ENCODE peak calls at places on chromosomes 1 and 21, in nine cellular contexts. One of them, this sample, is unnamed.

GRCh38 chr21:30146558-30147282 is 19.9 kb downstream of the CLDN17 start:
- DNase-seq in T1000: no peak
- DNase-seq in GOT3: no peak
- DNase-seq in AG08396: no peak
- DNase-seq in EL: no peak
- DNase-seq in left colon: no peak
- DNase-seq in brain microvascular endothelial cell: no peak
- DNase-seq in lower leg skin: peak
- DNase-seq in GM06990: no peak
- DNase-seq in this sample: no peak

GRCh38 chr1:56330400-56331026 is 248.8 kb downstream of the PLPP3 start:
- DNase-seq in T1000: no peak
- DNase-seq in AG08396: no peak
- DNase-seq in GOT3: no peak
- DNase-seq in left colon: no peak
- DNase-seq in lower leg skin: no peak
- DNase-seq in brain microvascular endothelial cell: peak
- DNase-seq in GM06990: peak
- DNase-seq in EL: peak
- DNase-seq in this sample: peak

GRCh38 chr1:19814681-19815503 is at the start of gene RNF186:
- DNase-seq in GM06990: no peak
- DNase-seq in brain microvascular endothelial cell: no peak
- DNase-seq in GOT3: no peak
- DNase-seq in T1000: no peak
- DNase-seq in lower leg skin: no peak
- DNase-seq in left colon: peak
- DNase-seq in AG08396: no peak
- DNase-seq in EL: no peak
- DNase-seq in this sample: no peak

GRCh38 chr21:21165063-21165645 is 166.9 kb downstream of the NCAM2 start:
- DNase-seq in lower leg skin: no peak
- DNase-seq in GM06990: no peak
- DNase-seq in T1000: no peak
- DNase-seq in brain microvascular endothelial cell: peak
- DNase-seq in left colon: no peak
- DNase-seq in GOT3: no peak
- DNase-seq in EL: peak
- DNase-seq in AG08396: peak
- DNase-seq in this sample: peak

GRCh38 chr1:160550572-160551034 is 27.5 kb upstream of the SLAMF6 start:
- DNase-seq in GOT3: no peak
- DNase-seq in GM06990: no peak
- DNase-seq in lower leg skin: no peak
- DNase-seq in AG08396: no peak
- DNase-seq in left colon: no peak
- DNase-seq in EL: no peak
- DNase-seq in brain microvascular endothelial cell: no peak
- DNase-seq in T1000: no peak
- DNase-seq in this sample: no peak

GRCh38 chr1:89566761-89567174 is 42.1 kb downstream of the LRRC8B start:
- DNase-seq in brain microvascular endothelial cell: no peak
- DNase-seq in T1000: no peak
- DNase-seq in lower leg skin: no peak
- DNase-seq in GOT3: no peak
- DNase-seq in AG08396: no peak
- DNase-seq in left colon: peak
- DNase-seq in GM06990: no peak
- DNase-seq in EL: no peak
- DNase-seq in this sample: peak

GRCh38 chr1:150364231-150365003 is 470 bp downstream of the RPRD2 start:
- DNase-seq in EL: peak
- DNase-seq in T1000: peak
- DNase-seq in GM06990: peak
- DNase-seq in lower leg skin: peak
- DNase-seq in left colon: peak
- DNase-seq in brain microvascular endothelial cell: peak
- DNase-seq in AG08396: peak
- DNase-seq in GOT3: peak
- DNase-seq in this sample: peak

GRCh38 chr1:7389201-7389785 is 381.8 kb upstream of the VAMP3 start:
- DNase-seq in brain microvascular endothelial cell: peak
- DNase-seq in AG08396: no peak
- DNase-seq in GM06990: no peak
- DNase-seq in left colon: no peak
- DNase-seq in lower leg skin: peak
- DNase-seq in GOT3: no peak
- DNase-seq in T1000: peak
- DNase-seq in EL: no peak
- DNase-seq in this sample: no peak

GRCh38 chr1:39840507-39840906 is 42.8 kb downstream of the TRIT1 start:
- DNase-seq in lower leg skin: no peak
- DNase-seq in GOT3: no peak
- DNase-seq in brain microvascular endothelial cell: no peak
- DNase-seq in EL: no peak
- DNase-seq in left colon: no peak
- DNase-seq in AG08396: no peak
- DNase-seq in T1000: no peak
- DNase-seq in GM06990: no peak
- DNase-seq in this sample: no peak

GRCh38 chr1:213570487-213570886 is 417.3 kb upstream of the PROX1 start:
- DNase-seq in EL: peak
- DNase-seq in AG08396: no peak
- DNase-seq in GM06990: no peak
- DNase-seq in brain microvascular endothelial cell: no peak
- DNase-seq in T1000: no peak
- DNase-seq in left colon: no peak
- DNase-seq in GOT3: no peak
- DNase-seq in lower leg skin: no peak
- DNase-seq in this sample: no peak

GRCh38 chr1:209291715-209292114 is 291.8 kb upstream of the CAMK1G start:
- DNase-seq in T1000: no peak
- DNase-seq in lower leg skin: no peak
- DNase-seq in left colon: no peak
- DNase-seq in EL: peak
- DNase-seq in GOT3: no peak
- DNase-seq in brain microvascular endothelial cell: no peak
- DNase-seq in GM06990: no peak
- DNase-seq in AG08396: no peak
- DNase-seq in this sample: no peak

GRCh38 chr1:237664327-237664726 is 226.4 kb downstream of the ZP4 start:
- DNase-seq in EL: no peak
- DNase-seq in GOT3: no peak
- DNase-seq in GM06990: no peak
- DNase-seq in T1000: no peak
- DNase-seq in left colon: no peak
- DNase-seq in AG08396: no peak
- DNase-seq in brain microvascular endothelial cell: no peak
- DNase-seq in lower leg skin: no peak
- DNase-seq in this sample: no peak

GRCh38 chr1:205147191-205147590 is 25.4 kb upstream of the RBBP5 start:
- DNase-seq in T1000: no peak
- DNase-seq in brain microvascular endothelial cell: peak
- DNase-seq in lower leg skin: no peak
- DNase-seq in GM06990: no peak
- DNase-seq in left colon: no peak
- DNase-seq in EL: peak
- DNase-seq in AG08396: peak
- DNase-seq in GOT3: no peak
- DNase-seq in this sample: peak

GRCh38 chr1:210882414-210883221 is 251.3 kb downstream of the KCNH1 start:
- DNase-seq in brain microvascular endothelial cell: peak
- DNase-seq in AG08396: no peak
- DNase-seq in EL: peak
- DNase-seq in left colon: no peak
- DNase-seq in GOT3: no peak
- DNase-seq in T1000: no peak
- DNase-seq in lower leg skin: no peak
- DNase-seq in GM06990: no peak
- DNase-seq in this sample: peak

GRCh38 chr1:34926894-34927293 is 2.6 kb downstream of the DLGAP3 start:
- DNase-seq in T1000: no peak
- DNase-seq in AG08396: no peak
- DNase-seq in GOT3: no peak
- DNase-seq in brain microvascular endothelial cell: no peak
- DNase-seq in left colon: no peak
- DNase-seq in lower leg skin: no peak
- DNase-seq in EL: no peak
- DNase-seq in GM06990: no peak
- DNase-seq in this sample: no peak

GRCh38 chr21:30227633-30228404 is 11.9 kb upstream of the CLDN8 start:
- DNase-seq in EL: no peak
- DNase-seq in AG08396: no peak
- DNase-seq in T1000: peak
- DNase-seq in GOT3: peak
- DNase-seq in left colon: peak
- DNase-seq in GM06990: no peak
- DNase-seq in lower leg skin: peak
- DNase-seq in brain microvascular endothelial cell: peak
- DNase-seq in this sample: peak

GRCh38 chr1:19828546-19828945 is 13.5 kb upstream of the RNF186 start:
- DNase-seq in brain microvascular endothelial cell: peak
- DNase-seq in left colon: no peak
- DNase-seq in EL: peak
- DNase-seq in T1000: no peak
- DNase-seq in AG08396: no peak
- DNase-seq in GOT3: no peak
- DNase-seq in GM06990: no peak
- DNase-seq in lower leg skin: no peak
- DNase-seq in this sample: peak

GRCh38 chr1:200483491-200484143 is 73.8 kb upstream of the ZNF281 start:
- DNase-seq in AG08396: peak
- DNase-seq in T1000: peak
- DNase-seq in EL: peak
- DNase-seq in GM06990: peak
- DNase-seq in brain microvascular endothelial cell: peak
- DNase-seq in lower leg skin: peak
- DNase-seq in GOT3: peak
- DNase-seq in left colon: no peak
- DNase-seq in this sample: peak

GRCh38 chr1:209411491-209411929 is 172.0 kb upstream of the CAMK1G start:
- DNase-seq in GM06990: no peak
- DNase-seq in lower leg skin: peak
- DNase-seq in T1000: no peak
- DNase-seq in GOT3: no peak
- DNase-seq in brain microvascular endothelial cell: peak
- DNase-seq in left colon: no peak
- DNase-seq in EL: peak
- DNase-seq in AG08396: peak
- DNase-seq in this sample: peak

GRCh38 chr21:42332557-42332956 is 17.3 kb upstream of the TFF3 start:
- DNase-seq in GM06990: no peak
- DNase-seq in left colon: peak
- DNase-seq in GOT3: no peak
- DNase-seq in EL: no peak
- DNase-seq in AG08396: no peak
- DNase-seq in brain microvascular endothelial cell: no peak
- DNase-seq in lower leg skin: no peak
- DNase-seq in T1000: no peak
- DNase-seq in this sample: no peak

GRCh38 chr1:210062033-210062432 is 124.0 kb downstream of the SYT14 start:
- DNase-seq in T1000: no peak
- DNase-seq in AG08396: no peak
- DNase-seq in brain microvascular endothelial cell: no peak
- DNase-seq in EL: no peak
- DNase-seq in lower leg skin: no peak
- DNase-seq in GM06990: no peak
- DNase-seq in left colon: no peak
- DNase-seq in GOT3: no peak
- DNase-seq in this sample: no peak

GRCh38 chr1:113536182-113536780 is 146.0 kb downstream of the MAGI3 start:
- DNase-seq in GOT3: no peak
- DNase-seq in AG08396: no peak
- DNase-seq in GM06990: no peak
- DNase-seq in EL: peak
- DNase-seq in brain microvascular endothelial cell: no peak
- DNase-seq in left colon: no peak
- DNase-seq in T1000: no peak
- DNase-seq in lower leg skin: no peak
- DNase-seq in this sample: no peak

GRCh38 chr1:47513393-47513792 is 75.5 kb downstream of the FOXD2 start:
- DNase-seq in GM06990: no peak
- DNase-seq in AG08396: no peak
- DNase-seq in brain microvascular endothelial cell: no peak
- DNase-seq in T1000: no peak
- DNase-seq in EL: no peak
- DNase-seq in lower leg skin: no peak
- DNase-seq in left colon: no peak
- DNase-seq in GOT3: no peak
- DNase-seq in this sample: no peak

GRCh38 chr1:113913887-113914664 is 8.9 kb downstream of the DCLRE1B start:
- DNase-seq in lower leg skin: no peak
- DNase-seq in left colon: no peak
- DNase-seq in brain microvascular endothelial cell: no peak
- DNase-seq in GM06990: no peak
- DNase-seq in T1000: no peak
- DNase-seq in AG08396: no peak
- DNase-seq in GOT3: no peak
- DNase-seq in EL: no peak
- DNase-seq in this sample: no peak

This sample was measured in cardiac muscle cell.